ENCODE peak calls at places on chromosome 13, in ten cellular contexts. One of them, this sample, is unnamed.
A peak's percentile ranks its signal among the peaks of the same experiment; 100 is the strongest.

GRCh38 chr13:83085186-83085900 is 796.9 kb downstream of the SLITRK1 start:
- DNase-seq in AG08395: no peak
- DNase-seq in NCI-H2081: no peak
- DNase-seq in NCI-H1092: no peak
- DNase-seq in activated CD8-positive, alpha-beta memory T cell treated with anti-CD3 and anti-CD28 coated beads, Interleukin-2, amount 10 ng/mL, durations not matched to agents 7 days and 5 days: no peak
- DNase-seq in HFFc6: peak; percentile 24
- DNase-seq in A172: no peak
- DNase-seq in A549: no peak
- DNase-seq in stimulated activated CD4-positive, alpha-beta T cell treated with anti-CD3 and anti-CD28 coated beads, TNF-alpha, amount 100 ng/mL, for 48 hours: no peak
- DNase-seq in T-helper 1 cell: no peak
- DNase-seq in this sample: no peak

GRCh38 chr13:33642374-33643065 is 175.4 kb upstream of the RFC3 start:
- DNase-seq in AG08395: peak; percentile 70
- DNase-seq in NCI-H2081: no peak
- DNase-seq in NCI-H1092: no peak
- DNase-seq in activated CD8-positive, alpha-beta memory T cell treated with anti-CD3 and anti-CD28 coated beads, Interleukin-2, amount 10 ng/mL, durations not matched to agents 7 days and 5 days: no peak
- DNase-seq in HFFc6: peak; percentile 78
- DNase-seq in A172: no peak
- DNase-seq in A549: peak; percentile 5
- DNase-seq in stimulated activated CD4-positive, alpha-beta T cell treated with anti-CD3 and anti-CD28 coated beads, TNF-alpha, amount 100 ng/mL, for 48 hours: no peak
- DNase-seq in T-helper 1 cell: no peak
- DNase-seq in this sample: no peak

GRCh38 chr13:43269037-43269476 is 245.7 kb downstream of the DNAJC15 start:
- DNase-seq in AG08395: peak; percentile 87
- DNase-seq in NCI-H2081: no peak
- DNase-seq in NCI-H1092: no peak
- DNase-seq in activated CD8-positive, alpha-beta memory T cell treated with anti-CD3 and anti-CD28 coated beads, Interleukin-2, amount 10 ng/mL, durations not matched to agents 7 days and 5 days: no peak
- DNase-seq in HFFc6: peak; percentile 89
- DNase-seq in A172: peak; percentile 93
- DNase-seq in A549: peak; percentile 34
- DNase-seq in stimulated activated CD4-positive, alpha-beta T cell treated with anti-CD3 and anti-CD28 coated beads, TNF-alpha, amount 100 ng/mL, for 48 hours: no peak
- DNase-seq in T-helper 1 cell: no peak
- DNase-seq in this sample: no peak

GRCh38 chr13:101415358-101416174 is 742 bp downstream of the NALCN start:
- DNase-seq in AG08395: no peak
- DNase-seq in NCI-H2081: peak; percentile 44
- DNase-seq in NCI-H1092: peak; percentile 53
- DNase-seq in activated CD8-positive, alpha-beta memory T cell treated with anti-CD3 and anti-CD28 coated beads, Interleukin-2, amount 10 ng/mL, durations not matched to agents 7 days and 5 days: no peak
- DNase-seq in HFFc6: no peak
- DNase-seq in A172: no peak
- DNase-seq in A549: no peak
- DNase-seq in stimulated activated CD4-positive, alpha-beta T cell treated with anti-CD3 and anti-CD28 coated beads, TNF-alpha, amount 100 ng/mL, for 48 hours: no peak
- DNase-seq in T-helper 1 cell: no peak
- DNase-seq in this sample: no peak

GRCh38 chr13:40169476-40169875 is 497.0 kb downstream of the FOXO1 start:
- DNase-seq in AG08395: no peak
- DNase-seq in NCI-H2081: no peak
- DNase-seq in NCI-H1092: no peak
- DNase-seq in activated CD8-positive, alpha-beta memory T cell treated with anti-CD3 and anti-CD28 coated beads, Interleukin-2, amount 10 ng/mL, durations not matched to agents 7 days and 5 days: no peak
- DNase-seq in HFFc6: no peak
- DNase-seq in A172: no peak
- DNase-seq in A549: no peak
- DNase-seq in stimulated activated CD4-positive, alpha-beta T cell treated with anti-CD3 and anti-CD28 coated beads, TNF-alpha, amount 100 ng/mL, for 48 hours: no peak
- DNase-seq in T-helper 1 cell: no peak
- DNase-seq in this sample: no peak

GRCh38 chr13:98794498-98794897 is 42.0 kb upstream of the SLC15A1 start:
- DNase-seq in AG08395: no peak
- DNase-seq in NCI-H2081: no peak
- DNase-seq in NCI-H1092: no peak
- DNase-seq in activated CD8-positive, alpha-beta memory T cell treated with anti-CD3 and anti-CD28 coated beads, Interleukin-2, amount 10 ng/mL, durations not matched to agents 7 days and 5 days: no peak
- DNase-seq in HFFc6: no peak
- DNase-seq in A172: no peak
- DNase-seq in A549: no peak
- DNase-seq in stimulated activated CD4-positive, alpha-beta T cell treated with anti-CD3 and anti-CD28 coated beads, TNF-alpha, amount 100 ng/mL, for 48 hours: no peak
- DNase-seq in T-helper 1 cell: no peak
- DNase-seq in this sample: no peak

GRCh38 chr13:25899464-25899863 is 152.4 kb downstream of the SHISA2 start:
- DNase-seq in AG08395: no peak
- DNase-seq in NCI-H2081: no peak
- DNase-seq in NCI-H1092: no peak
- DNase-seq in activated CD8-positive, alpha-beta memory T cell treated with anti-CD3 and anti-CD28 coated beads, Interleukin-2, amount 10 ng/mL, durations not matched to agents 7 days and 5 days: no peak
- DNase-seq in HFFc6: no peak
- DNase-seq in A172: no peak
- DNase-seq in A549: no peak
- DNase-seq in stimulated activated CD4-positive, alpha-beta T cell treated with anti-CD3 and anti-CD28 coated beads, TNF-alpha, amount 100 ng/mL, for 48 hours: no peak
- DNase-seq in T-helper 1 cell: no peak
- DNase-seq in this sample: no peak

GRCh38 chr13:48530833-48531232 is 2.0 kb downstream of the RCBTB2 start:
- DNase-seq in AG08395: no peak
- DNase-seq in NCI-H2081: no peak
- DNase-seq in NCI-H1092: no peak
- DNase-seq in activated CD8-positive, alpha-beta memory T cell treated with anti-CD3 and anti-CD28 coated beads, Interleukin-2, amount 10 ng/mL, durations not matched to agents 7 days and 5 days: no peak
- DNase-seq in HFFc6: no peak
- DNase-seq in A172: no peak
- DNase-seq in A549: no peak
- DNase-seq in stimulated activated CD4-positive, alpha-beta T cell treated with anti-CD3 and anti-CD28 coated beads, TNF-alpha, amount 100 ng/mL, for 48 hours: no peak
- DNase-seq in T-helper 1 cell: no peak
- DNase-seq in this sample: no peak

GRCh38 chr13:98105929-98106336 is 37.0 kb upstream of the FARP1 start:
- DNase-seq in AG08395: peak; percentile 59
- DNase-seq in NCI-H2081: no peak
- DNase-seq in NCI-H1092: no peak
- DNase-seq in activated CD8-positive, alpha-beta memory T cell treated with anti-CD3 and anti-CD28 coated beads, Interleukin-2, amount 10 ng/mL, durations not matched to agents 7 days and 5 days: no peak
- DNase-seq in HFFc6: peak; percentile 64
- DNase-seq in A172: no peak
- DNase-seq in A549: no peak
- DNase-seq in stimulated activated CD4-positive, alpha-beta T cell treated with anti-CD3 and anti-CD28 coated beads, TNF-alpha, amount 100 ng/mL, for 48 hours: no peak
- DNase-seq in T-helper 1 cell: no peak
- DNase-seq in this sample: no peak

GRCh38 chr13:46753137-46753536 is 43.8 kb downstream of the ESD start:
- DNase-seq in AG08395: no peak
- DNase-seq in NCI-H2081: no peak
- DNase-seq in NCI-H1092: no peak
- DNase-seq in activated CD8-positive, alpha-beta memory T cell treated with anti-CD3 and anti-CD28 coated beads, Interleukin-2, amount 10 ng/mL, durations not matched to agents 7 days and 5 days: no peak
- DNase-seq in HFFc6: no peak
- DNase-seq in A172: no peak
- DNase-seq in A549: no peak
- DNase-seq in stimulated activated CD4-positive, alpha-beta T cell treated with anti-CD3 and anti-CD28 coated beads, TNF-alpha, amount 100 ng/mL, for 48 hours: no peak
- DNase-seq in T-helper 1 cell: no peak
- DNase-seq in this sample: peak; percentile 36

GRCh38 chr13:111314852-111315251 is 5.6 kb upstream of the TEX29 start:
- DNase-seq in AG08395: peak; percentile 28
- DNase-seq in NCI-H2081: no peak
- DNase-seq in NCI-H1092: no peak
- DNase-seq in activated CD8-positive, alpha-beta memory T cell treated with anti-CD3 and anti-CD28 coated beads, Interleukin-2, amount 10 ng/mL, durations not matched to agents 7 days and 5 days: no peak
- DNase-seq in HFFc6: peak; percentile 25
- DNase-seq in A172: no peak
- DNase-seq in A549: no peak
- DNase-seq in stimulated activated CD4-positive, alpha-beta T cell treated with anti-CD3 and anti-CD28 coated beads, TNF-alpha, amount 100 ng/mL, for 48 hours: no peak
- DNase-seq in T-helper 1 cell: no peak
- DNase-seq in this sample: no peak

GRCh38 chr13:111187879-111188643 is 73.0 kb downstream of the ARHGEF7 start:
- DNase-seq in AG08395: no peak
- DNase-seq in NCI-H2081: no peak
- DNase-seq in NCI-H1092: no peak
- DNase-seq in activated CD8-positive, alpha-beta memory T cell treated with anti-CD3 and anti-CD28 coated beads, Interleukin-2, amount 10 ng/mL, durations not matched to agents 7 days and 5 days: peak; percentile 43
- DNase-seq in HFFc6: no peak
- DNase-seq in A172: peak; percentile 56
- DNase-seq in A549: no peak
- DNase-seq in stimulated activated CD4-positive, alpha-beta T cell treated with anti-CD3 and anti-CD28 coated beads, TNF-alpha, amount 100 ng/mL, for 48 hours: no peak
- DNase-seq in T-helper 1 cell: no peak
- DNase-seq in this sample: no peak

GRCh38 chr13:45300190-45300985 is 40.6 kb downstream of the TPT1 start:
- DNase-seq in AG08395: no peak
- DNase-seq in NCI-H2081: no peak
- DNase-seq in NCI-H1092: no peak
- DNase-seq in activated CD8-positive, alpha-beta memory T cell treated with anti-CD3 and anti-CD28 coated beads, Interleukin-2, amount 10 ng/mL, durations not matched to agents 7 days and 5 days: no peak
- DNase-seq in HFFc6: no peak
- DNase-seq in A172: no peak
- DNase-seq in A549: no peak
- DNase-seq in stimulated activated CD4-positive, alpha-beta T cell treated with anti-CD3 and anti-CD28 coated beads, TNF-alpha, amount 100 ng/mL, for 48 hours: no peak
- DNase-seq in T-helper 1 cell: no peak
- DNase-seq in this sample: no peak

GRCh38 chr13:113356594-113356993 is 7.3 kb downstream of the GRTP1 start:
- DNase-seq in AG08395: no peak
- DNase-seq in NCI-H2081: no peak
- DNase-seq in NCI-H1092: no peak
- DNase-seq in activated CD8-positive, alpha-beta memory T cell treated with anti-CD3 and anti-CD28 coated beads, Interleukin-2, amount 10 ng/mL, durations not matched to agents 7 days and 5 days: no peak
- DNase-seq in HFFc6: no peak
- DNase-seq in A172: no peak
- DNase-seq in A549: no peak
- DNase-seq in stimulated activated CD4-positive, alpha-beta T cell treated with anti-CD3 and anti-CD28 coated beads, TNF-alpha, amount 100 ng/mL, for 48 hours: no peak
- DNase-seq in T-helper 1 cell: no peak
- DNase-seq in this sample: no peak

GRCh38 chr13:74206061-74206561 is 71.9 kb upstream of the KLF12 start:
- DNase-seq in AG08395: peak; percentile 53
- DNase-seq in NCI-H2081: no peak
- DNase-seq in NCI-H1092: no peak
- DNase-seq in activated CD8-positive, alpha-beta memory T cell treated with anti-CD3 and anti-CD28 coated beads, Interleukin-2, amount 10 ng/mL, durations not matched to agents 7 days and 5 days: no peak
- DNase-seq in HFFc6: peak; percentile 69
- DNase-seq in A172: peak; percentile 65
- DNase-seq in A549: no peak
- DNase-seq in stimulated activated CD4-positive, alpha-beta T cell treated with anti-CD3 and anti-CD28 coated beads, TNF-alpha, amount 100 ng/mL, for 48 hours: no peak
- DNase-seq in T-helper 1 cell: no peak
- DNase-seq in this sample: no peak

GRCh38 chr13:67224148-67224846 is 5.8 kb downstream of the PCDH9 start:
- DNase-seq in AG08395: peak; percentile 62
- DNase-seq in NCI-H2081: peak; percentile 78
- DNase-seq in NCI-H1092: peak; percentile 69
- DNase-seq in activated CD8-positive, alpha-beta memory T cell treated with anti-CD3 and anti-CD28 coated beads, Interleukin-2, amount 10 ng/mL, durations not matched to agents 7 days and 5 days: peak; percentile 48
- DNase-seq in HFFc6: peak; percentile 68
- DNase-seq in A172: peak; percentile 46
- DNase-seq in A549: peak; percentile 24
- DNase-seq in stimulated activated CD4-positive, alpha-beta T cell treated with anti-CD3 and anti-CD28 coated beads, TNF-alpha, amount 100 ng/mL, for 48 hours: peak; percentile 21
- DNase-seq in T-helper 1 cell: peak; percentile 37
- DNase-seq in this sample: peak; percentile 90

GRCh38 chr13:40235160-40235796 is 431.2 kb downstream of the FOXO1 start:
- DNase-seq in AG08395: no peak
- DNase-seq in NCI-H2081: no peak
- DNase-seq in NCI-H1092: no peak
- DNase-seq in activated CD8-positive, alpha-beta memory T cell treated with anti-CD3 and anti-CD28 coated beads, Interleukin-2, amount 10 ng/mL, durations not matched to agents 7 days and 5 days: no peak
- DNase-seq in HFFc6: no peak
- DNase-seq in A172: no peak
- DNase-seq in A549: no peak
- DNase-seq in stimulated activated CD4-positive, alpha-beta T cell treated with anti-CD3 and anti-CD28 coated beads, TNF-alpha, amount 100 ng/mL, for 48 hours: no peak
- DNase-seq in T-helper 1 cell: no peak
- DNase-seq in this sample: no peak

GRCh38 chr13:59145381-59145780 is 1018.3 kb downstream of the DIAPH3 start:
- DNase-seq in AG08395: no peak
- DNase-seq in NCI-H2081: no peak
- DNase-seq in NCI-H1092: no peak
- DNase-seq in activated CD8-positive, alpha-beta memory T cell treated with anti-CD3 and anti-CD28 coated beads, Interleukin-2, amount 10 ng/mL, durations not matched to agents 7 days and 5 days: no peak
- DNase-seq in HFFc6: no peak
- DNase-seq in A172: no peak
- DNase-seq in A549: no peak
- DNase-seq in stimulated activated CD4-positive, alpha-beta T cell treated with anti-CD3 and anti-CD28 coated beads, TNF-alpha, amount 100 ng/mL, for 48 hours: no peak
- DNase-seq in T-helper 1 cell: no peak
- DNase-seq in this sample: no peak

GRCh38 chr13:29750178-29750530 is 100.3 kb downstream of the UBL3 start:
- DNase-seq in AG08395: no peak
- DNase-seq in NCI-H2081: no peak
- DNase-seq in NCI-H1092: no peak
- DNase-seq in activated CD8-positive, alpha-beta memory T cell treated with anti-CD3 and anti-CD28 coated beads, Interleukin-2, amount 10 ng/mL, durations not matched to agents 7 days and 5 days: no peak
- DNase-seq in HFFc6: no peak
- DNase-seq in A172: no peak
- DNase-seq in A549: no peak
- DNase-seq in stimulated activated CD4-positive, alpha-beta T cell treated with anti-CD3 and anti-CD28 coated beads, TNF-alpha, amount 100 ng/mL, for 48 hours: no peak
- DNase-seq in T-helper 1 cell: no peak
- DNase-seq in this sample: no peak

GRCh38 chr13:47310376-47310775 is 413.5 kb upstream of the HTR2A start:
- DNase-seq in AG08395: no peak
- DNase-seq in NCI-H2081: no peak
- DNase-seq in NCI-H1092: no peak
- DNase-seq in activated CD8-positive, alpha-beta memory T cell treated with anti-CD3 and anti-CD28 coated beads, Interleukin-2, amount 10 ng/mL, durations not matched to agents 7 days and 5 days: no peak
- DNase-seq in HFFc6: no peak
- DNase-seq in A172: no peak
- DNase-seq in A549: no peak
- DNase-seq in stimulated activated CD4-positive, alpha-beta T cell treated with anti-CD3 and anti-CD28 coated beads, TNF-alpha, amount 100 ng/mL, for 48 hours: no peak
- DNase-seq in T-helper 1 cell: no peak
- DNase-seq in this sample: peak; percentile 61

GRCh38 chr13:28636677-28637317 is 22.1 kb upstream of the POMP start:
- DNase-seq in AG08395: peak; percentile 65
- DNase-seq in NCI-H2081: peak; percentile 37
- DNase-seq in NCI-H1092: peak; percentile 21
- DNase-seq in activated CD8-positive, alpha-beta memory T cell treated with anti-CD3 and anti-CD28 coated beads, Interleukin-2, amount 10 ng/mL, durations not matched to agents 7 days and 5 days: peak; percentile 62
- DNase-seq in HFFc6: peak; percentile 75
- DNase-seq in A172: peak; percentile 75
- DNase-seq in A549: peak; percentile 22
- DNase-seq in stimulated activated CD4-positive, alpha-beta T cell treated with anti-CD3 and anti-CD28 coated beads, TNF-alpha, amount 100 ng/mL, for 48 hours: peak; percentile 34
- DNase-seq in T-helper 1 cell: no peak
- DNase-seq in this sample: peak; percentile 82

GRCh38 chr13:31174018-31174417 is 12.3 kb upstream of the HSPH1 start:
- DNase-seq in AG08395: peak; percentile 24
- DNase-seq in NCI-H2081: no peak
- DNase-seq in NCI-H1092: no peak
- DNase-seq in activated CD8-positive, alpha-beta memory T cell treated with anti-CD3 and anti-CD28 coated beads, Interleukin-2, amount 10 ng/mL, durations not matched to agents 7 days and 5 days: no peak
- DNase-seq in HFFc6: peak; percentile 7
- DNase-seq in A172: no peak
- DNase-seq in A549: no peak
- DNase-seq in stimulated activated CD4-positive, alpha-beta T cell treated with anti-CD3 and anti-CD28 coated beads, TNF-alpha, amount 100 ng/mL, for 48 hours: no peak
- DNase-seq in T-helper 1 cell: no peak
- DNase-seq in this sample: no peak

GRCh38 chr13:67554296-67554695 is 324.2 kb upstream of the PCDH9 start:
- DNase-seq in AG08395: no peak
- DNase-seq in NCI-H2081: no peak
- DNase-seq in NCI-H1092: no peak
- DNase-seq in activated CD8-positive, alpha-beta memory T cell treated with anti-CD3 and anti-CD28 coated beads, Interleukin-2, amount 10 ng/mL, durations not matched to agents 7 days and 5 days: no peak
- DNase-seq in HFFc6: no peak
- DNase-seq in A172: no peak
- DNase-seq in A549: no peak
- DNase-seq in stimulated activated CD4-positive, alpha-beta T cell treated with anti-CD3 and anti-CD28 coated beads, TNF-alpha, amount 100 ng/mL, for 48 hours: no peak
- DNase-seq in T-helper 1 cell: no peak
- DNase-seq in this sample: no peak

GRCh38 chr13:97627566-97627965 is 193.6 kb downstream of the RAP2A start:
- DNase-seq in AG08395: peak; percentile 76
- DNase-seq in NCI-H2081: no peak
- DNase-seq in NCI-H1092: peak; percentile 13
- DNase-seq in activated CD8-positive, alpha-beta memory T cell treated with anti-CD3 and anti-CD28 coated beads, Interleukin-2, amount 10 ng/mL, durations not matched to agents 7 days and 5 days: no peak
- DNase-seq in HFFc6: peak; percentile 56
- DNase-seq in A172: peak; percentile 93
- DNase-seq in A549: no peak
- DNase-seq in stimulated activated CD4-positive, alpha-beta T cell treated with anti-CD3 and anti-CD28 coated beads, TNF-alpha, amount 100 ng/mL, for 48 hours: no peak
- DNase-seq in T-helper 1 cell: no peak
- DNase-seq in this sample: no peak

GRCh38 chr13:113408562-113408961 is 44.6 kb upstream of the GRTP1 start:
- DNase-seq in AG08395: no peak
- DNase-seq in NCI-H2081: no peak
- DNase-seq in NCI-H1092: no peak
- DNase-seq in activated CD8-positive, alpha-beta memory T cell treated with anti-CD3 and anti-CD28 coated beads, Interleukin-2, amount 10 ng/mL, durations not matched to agents 7 days and 5 days: no peak
- DNase-seq in HFFc6: no peak
- DNase-seq in A172: no peak
- DNase-seq in A549: no peak
- DNase-seq in stimulated activated CD4-positive, alpha-beta T cell treated with anti-CD3 and anti-CD28 coated beads, TNF-alpha, amount 100 ng/mL, for 48 hours: no peak
- DNase-seq in T-helper 1 cell: no peak
- DNase-seq in this sample: no peak

GRCh38 chr13:90868321-90868920 is 479.1 kb upstream of the MIR17HG start:
- DNase-seq in AG08395: peak; percentile 3
- DNase-seq in NCI-H2081: peak; percentile 8
- DNase-seq in NCI-H1092: peak; percentile 4
- DNase-seq in activated CD8-positive, alpha-beta memory T cell treated with anti-CD3 and anti-CD28 coated beads, Interleukin-2, amount 10 ng/mL, durations not matched to agents 7 days and 5 days: no peak
- DNase-seq in HFFc6: peak; percentile 5
- DNase-seq in A172: peak; percentile 2
- DNase-seq in A549: no peak
- DNase-seq in stimulated activated CD4-positive, alpha-beta T cell treated with anti-CD3 and anti-CD28 coated beads, TNF-alpha, amount 100 ng/mL, for 48 hours: no peak
- DNase-seq in T-helper 1 cell: no peak
- DNase-seq in this sample: no peak

GRCh38 chr13:114259974-114260373 is 21.4 kb upstream of the UPF3A start:
- DNase-seq in AG08395: no peak
- DNase-seq in NCI-H2081: peak; percentile 61
- DNase-seq in NCI-H1092: peak; percentile 83
- DNase-seq in activated CD8-positive, alpha-beta memory T cell treated with anti-CD3 and anti-CD28 coated beads, Interleukin-2, amount 10 ng/mL, durations not matched to agents 7 days and 5 days: no peak
- DNase-seq in HFFc6: no peak
- DNase-seq in A172: no peak
- DNase-seq in A549: no peak
- DNase-seq in stimulated activated CD4-positive, alpha-beta T cell treated with anti-CD3 and anti-CD28 coated beads, TNF-alpha, amount 100 ng/mL, for 48 hours: no peak
- DNase-seq in T-helper 1 cell: no peak
- DNase-seq in this sample: peak; percentile 69

GRCh38 chr13:100855151-100855550 is 180.6 kb upstream of the TMTC4 start:
- DNase-seq in AG08395: no peak
- DNase-seq in NCI-H2081: no peak
- DNase-seq in NCI-H1092: no peak
- DNase-seq in activated CD8-positive, alpha-beta memory T cell treated with anti-CD3 and anti-CD28 coated beads, Interleukin-2, amount 10 ng/mL, durations not matched to agents 7 days and 5 days: no peak
- DNase-seq in HFFc6: no peak
- DNase-seq in A172: no peak
- DNase-seq in A549: no peak
- DNase-seq in stimulated activated CD4-positive, alpha-beta T cell treated with anti-CD3 and anti-CD28 coated beads, TNF-alpha, amount 100 ng/mL, for 48 hours: no peak
- DNase-seq in T-helper 1 cell: no peak
- DNase-seq in this sample: no peak

This sample was measured in NCI-H748 treated with DMSO at 0.1 percent for 48 hours.